ENCODE peak calls at places on chromosome 19, in five cellular contexts. W is bronchial epithelial cell, G is endodermal cell, X is fibroblast of the aortic adventitia, V is HTR-8/SVneo. Q is an unnamed sample.
A peak's percentile ranks its signal among the peaks of the same experiment; 100 is the strongest.

GRCh38 chr19:6268382-6268771 is 11.4 kb downstream of the MLLT1 start:
- DNase-seq in G (no peak), V (no peak), W (no peak), X (no peak), Q (no peak)

GRCh38 chr19:39341122-39341719 is 1.0 kb upstream of the SAMD4B start:
- DNase-seq in W (no peak), V (peak; percentile 37), X (no peak), G (peak; percentile 80), Q (peak; percentile 26)

GRCh38 chr19:18300930-18301717 is 19.7 kb upstream of the JUND start:
- DNase-seq in W (no peak), G (peak; percentile 54), V (peak; percentile 64), X (peak; percentile 87), Q (peak; percentile 65)

GRCh38 chr19:48249502-48250014 is 6.2 kb downstream of the CARD8 start:
- DNase-seq in W (no peak), X (no peak), V (no peak), G (no peak), Q (no peak)

GRCh38 chr19:38401148-38401547 is 1.7 kb upstream of the FAM98C start:
- DNase-seq in W (peak; percentile 71), G (no peak), X (no peak), V (no peak), Q (no peak)

GRCh38 chr19:50964266-50964665 is 5.1 kb downstream of the KLK6 start:
- DNase-seq in X (no peak), W (no peak), G (no peak), V (no peak), Q (no peak)

GRCh38 chr19:8085606-8086464 is 33.3 kb downstream of the CCL25 start:
- DNase-seq in X (no peak), G (peak; percentile 49), W (no peak), V (peak; percentile 53), Q (no peak)

GRCh38 chr19:33296473-33297060 is 5.8 kb downstream of the CEBPA start:
- DNase-seq in X (no peak), W (no peak), G (peak; percentile 61), V (no peak), Q (no peak)

GRCh38 chr19:57269515-57270250 is 10.6 kb upstream of the ZNF460 start:
- DNase-seq in W (peak; percentile 95), V (peak; percentile 12), G (no peak), X (peak; percentile 67), Q (no peak)

GRCh38 chr19:18915639-18916038 is 3.5 kb downstream of the COPE start:
- DNase-seq in G (peak; percentile 87), X (peak; percentile 38), W (peak; percentile 32), V (peak; percentile 65), Q (no peak)

GRCh38 chr19:6887326-6887725 is at the start of gene ADGRE1:
- DNase-seq in V (no peak), X (no peak), W (no peak), G (no peak), Q (no peak)

GRCh38 chr19:2552859-2553258 is 76.9 kb downstream of the GADD45B start:
- DNase-seq in X (no peak), G (no peak), V (no peak), W (no peak), Q (no peak)

GRCh38 chr19:48418317-48419064 is 25.0 kb downstream of the GRIN2D start:
- DNase-seq in X (no peak), G (peak; percentile 58), W (no peak), V (no peak), Q (no peak)

Q was measured in thyroid gland.